ENCODE peak calls at places on chromosomes 5 and 9, in nine cellular contexts. Y is neural progenitor cell, X is foreskin keratinocyte, R is Peyer's patch, I is lower lobe of right lung, U is lung, Z is OCI-LY7, B is adrenal gland, N is A549. M is an unnamed sample.

GRCh38 chr5:138844812-138845513 is 30.2 kb downstream of the LRRTM2 start:
- DNase-seq in Y (no peak), X (peak; percentile 74), R (no peak), I (no peak), U (no peak), Z (no peak), B (no peak), N (no peak), M (no peak)

GRCh38 chr5:110150199-110150598 is 460.5 kb downstream of the MAN2A1 start:
- DNase-seq in Y (no peak), X (no peak), R (no peak), I (no peak), U (no peak), Z (no peak), B (no peak), N (no peak), M (no peak)

GRCh38 chr5:89105836-89106235 is 222.9 kb upstream of the MEF2C start:
- DNase-seq in Y (no peak), X (no peak), R (no peak), I (no peak), U (no peak), Z (no peak), B (no peak), N (no peak), M (no peak)

GRCh38 chr5:54337523-54337922 is 27.1 kb upstream of the ARL15 start:
- DNase-seq in Y (no peak), X (no peak), R (no peak), I (no peak), U (no peak), Z (no peak), B (no peak), N (no peak), M (no peak)

GRCh38 chr5:91499943-91500531 is 116.9 kb upstream of the ARRDC3 start:
- DNase-seq in Y (peak; percentile 70), X (no peak), R (no peak), I (no peak), U (no peak), Z (peak; percentile 47), B (no peak), N (peak; percentile 54), M (no peak)

GRCh38 chr5:34749431-34749872 is 89.5 kb upstream of the TTC23L start:
- DNase-seq in Y (no peak), X (no peak), R (no peak), I (no peak), U (no peak), Z (no peak), B (no peak), N (no peak), M (no peak)

GRCh38 chr5:33240552-33240951 is 200.2 kb upstream of the TARS1 start:
- DNase-seq in Y (no peak), X (no peak), R (no peak), I (no peak), U (no peak), Z (no peak), B (no peak), N (no peak), M (no peak)

GRCh38 chr5:166720026-166720425 is 1571.4 kb upstream of the WWC1 start:
- DNase-seq in Y (no peak), X (peak; percentile 8), R (no peak), I (no peak), U (no peak), Z (no peak), B (no peak), N (no peak), M (no peak)

GRCh38 chr5:60959156-60959555 is 14.2 kb downstream of the NDUFAF2 start:
- DNase-seq in Y (no peak), X (no peak), R (no peak), I (no peak), U (no peak), Z (peak; percentile 16), B (no peak), N (no peak), M (peak; percentile 32)

GRCh38 chr5:53343187-53343586 is 137.2 kb upstream of the FST start:
- DNase-seq in Y (no peak), X (peak; percentile 99), R (no peak), I (no peak), U (no peak), Z (no peak), B (no peak), N (no peak), M (no peak)

GRCh38 chr9:99778308-99778707 is 43.4 kb upstream of the NR4A3 start:
- DNase-seq in Y (no peak), X (peak; percentile 48), R (no peak), I (no peak), U (no peak), Z (no peak), B (peak; percentile 33), N (peak; percentile 20), M (no peak)

GRCh38 chr5:79954620-79955019 is 36.4 kb downstream of the MTX3 start:
- DNase-seq in Y (no peak), X (no peak), R (no peak), I (no peak), U (no peak), Z (no peak), B (no peak), N (no peak), M (no peak)

DNA sequence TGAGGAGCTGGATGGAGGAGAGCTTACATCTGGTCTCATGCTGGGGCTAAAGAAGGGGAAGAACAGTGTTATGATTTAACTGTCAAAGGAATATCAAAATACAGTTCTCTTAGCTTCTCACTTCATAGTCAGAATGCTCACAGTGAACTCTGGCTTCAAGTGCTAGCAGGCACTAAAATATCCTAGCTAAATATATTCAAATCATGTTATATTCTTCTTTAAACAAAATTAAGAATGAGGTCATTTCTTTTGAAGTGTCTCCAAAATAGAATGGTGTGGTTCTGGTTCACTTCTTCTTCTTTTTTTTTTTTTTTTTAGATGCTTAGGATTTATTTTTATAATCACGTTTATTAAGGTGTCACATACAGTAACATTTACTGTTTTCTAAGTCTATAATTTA is 89.4 kb downstream of the NR3C1 start:
- DNase-seq in Y (no peak), X (no peak), R (no peak), I (no peak), U (no peak), Z (no peak), B (no peak), N (no peak), M (no peak)
- H3K4me1 ChIP-seq in Y (peaks cover 5% of the 10 kb centered on the region), X (peaks cover 55% of the 10 kb centered on the region), R (no peaks in the 10 kb centered on the region), I (peaks cover 54% of the 10 kb centered on the region), U (peaks cover 43% of the 10 kb centered on the region), Z (peaks cover 18% of the 10 kb centered on the region), B (peaks cover 31% of the 10 kb centered on the region), N (peaks cover 91% of the 10 kb centered on the region), M (no peaks in the 10 kb centered on the region)

DNA sequence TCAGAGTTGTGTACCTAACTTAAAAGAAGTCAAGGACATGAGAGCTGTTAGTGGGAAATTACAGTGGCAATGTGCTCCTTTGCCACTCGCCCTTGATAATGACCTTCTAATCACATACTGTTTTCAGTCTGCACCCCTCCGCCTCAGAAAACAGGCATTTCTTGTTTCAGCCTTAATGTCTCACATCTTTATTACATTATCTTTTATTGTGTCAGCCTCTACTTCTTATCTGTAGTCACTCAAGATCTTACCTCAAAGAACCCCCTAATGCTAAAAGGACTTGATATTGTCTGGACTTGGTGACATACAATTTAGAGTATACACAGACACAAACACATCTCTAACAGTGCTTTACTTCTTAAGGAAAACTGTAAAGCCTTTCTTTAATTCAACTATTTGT is 97.9 kb downstream of the PLCXD3 start:
- DNase-seq in Y (no peak), X (no peak), R (no peak), I (no peak), U (no peak), Z (no peak), B (no peak), N (no peak), M (no peak)
- H3K4me1 ChIP-seq in Y (no peaks in the 10 kb centered on the region), X (no peaks in the 10 kb centered on the region), R (no peaks in the 10 kb centered on the region), I (no peaks in the 10 kb centered on the region), U (peaks cover 23% of the 10 kb centered on the region), Z (no peaks in the 10 kb centered on the region), B (peaks cover 24% of the 10 kb centered on the region), N (peaks cover 83% of the 10 kb centered on the region), M (no peaks in the 10 kb centered on the region)

GRCh38 chr5:156680845-156681244 is 169.2 kb upstream of the PPP1R2B start:
- DNase-seq in Y (no peak), X (no peak), R (no peak), I (no peak), U (no peak), Z (no peak), B (no peak), N (no peak), M (no peak)
- H3K4me1 ChIP-seq in Y (peaks cover 10% of the 10 kb centered on the region), X (no peaks in the 10 kb centered on the region), R (no peaks in the 10 kb centered on the region), I (no peaks in the 10 kb centered on the region), U (peaks cover 18% of the 10 kb centered on the region), Z (peaks cover 7% of the 10 kb centered on the region), B (no peaks in the 10 kb centered on the region), N (peaks cover 16% of the 10 kb centered on the region), M (no peaks in the 10 kb centered on the region)

DNA sequence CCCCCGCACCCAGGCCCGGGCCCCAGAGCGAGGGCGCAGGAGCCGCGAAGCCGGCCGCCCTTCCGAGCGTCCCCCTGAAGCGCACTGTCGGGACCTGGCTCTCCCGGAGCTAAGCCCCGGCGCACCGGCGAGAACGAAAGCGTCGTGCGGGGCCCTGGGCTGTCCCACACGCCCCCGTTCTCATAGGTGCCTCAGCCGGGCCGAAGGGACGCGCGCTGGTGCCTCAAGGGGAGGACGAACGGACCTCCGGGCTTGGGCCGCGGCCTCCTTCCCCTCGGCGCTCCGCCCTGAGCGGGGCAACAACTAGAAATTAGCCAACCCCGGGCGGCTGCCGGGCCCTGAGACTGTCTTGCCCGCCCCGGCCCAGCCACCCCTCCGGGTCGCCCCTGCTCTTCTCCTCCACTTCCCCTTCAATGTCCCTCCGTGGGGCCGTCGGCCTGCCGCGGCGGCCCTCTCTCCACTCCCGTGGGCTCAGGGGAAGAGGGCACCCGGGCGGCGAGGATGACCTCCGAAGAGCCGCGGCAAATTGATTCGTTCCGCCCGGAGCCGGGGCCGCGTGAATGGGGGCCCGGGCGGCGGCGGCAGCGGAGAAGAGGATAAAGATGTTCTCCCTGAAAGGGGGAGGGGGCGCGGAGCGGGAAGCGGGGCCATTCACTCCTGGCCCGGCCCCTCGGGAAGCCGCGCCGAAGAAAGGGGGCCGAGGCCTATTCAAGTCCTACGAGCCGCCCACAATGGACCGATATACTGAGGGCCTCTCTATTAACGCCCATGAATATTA is 3.5 kb upstream of the PRDM12 start:
- DNase-seq in Y (peak; percentile 82), X (no peak), R (no peak), I (no peak), U (no peak), Z (no peak), B (no peak), N (no peak), M (no peak)
- H3K4me1 ChIP-seq in Y (peaks cover 49% of the 10 kb centered on the region), X (no peaks in the 10 kb centered on the region), R (peaks cover 26% of the 10 kb centered on the region), I (peaks cover 55% of the 10 kb centered on the region), U (no peaks in the 10 kb centered on the region), Z (no peaks in the 10 kb centered on the region), B (peaks cover 34% of the 10 kb centered on the region), N (peaks cover 36% of the 10 kb centered on the region), M (peaks cover 51% of the 10 kb centered on the region)

M was measured in CD4-positive, CD25-positive, alpha-beta regulatory T cell.